ENCODE peak calls at places on chromosome 1, in eight cellular contexts. N is transverse colon, Y is GM23338, B is HCT116, F is prostate gland, S is H1, J is K562, Q is endothelial cell of umbilical vein. X is an unnamed sample.

GRCh38 chr1:219670426-219671149 is 57.7 kb upstream of the ZC3H11B start:
- DNase-seq in N (no peak), Y (no peak), B (no peak), F (no peak), S (no peak), J (no peak), Q (no peak), X (no peak)

GRCh38 chr1:172394167-172394751 is 26.2 kb upstream of the C1orf105 start:
- DNase-seq in N (peak), Y (peak), B (no peak), F (no peak), S (no peak), J (no peak), Q (no peak), X (peak)

GRCh38 chr1:164308101-164308500 is 250.9 kb upstream of the PBX1 start:
- DNase-seq in N (no peak), Y (no peak), B (no peak), F (no peak), S (no peak), J (no peak), Q (no peak), X (no peak)

GRCh38 chr1:38451541-38451993 is 405.0 kb upstream of the POU3F1 start:
- DNase-seq in N (no peak), Y (peak), B (no peak), F (no peak), S (no peak), J (no peak), Q (no peak), X (no peak)

GRCh38 chr1:232622981-232623380 is 7.0 kb downstream of the SIPA1L2 start:
- DNase-seq in N (peak), Y (peak), B (no peak), F (no peak), S (peak), J (no peak), Q (no peak), X (no peak)

GRCh38 chr1:32031578-32032286 is 18.1 kb downstream of the KHDRBS1 start:
- DNase-seq in N (no peak), Y (no peak), B (no peak), F (no peak), S (no peak), J (no peak), Q (peak), X (no peak)

GRCh38 chr1:39509360-39510009 is 18.0 kb downstream of the BMP8A start:
- DNase-seq in N (peak), Y (peak), B (no peak), F (no peak), S (no peak), J (no peak), Q (no peak), X (peak)

GRCh38 chr1:153375511-153375910 is at the start of gene S100A12:
- DNase-seq in N (no peak), Y (no peak), B (no peak), F (no peak), S (no peak), J (no peak), Q (no peak), X (peak)

GRCh38 chr1:226653311-226653921 is 85.7 kb downstream of the ITPKB start:
- DNase-seq in N (peak), Y (no peak), B (no peak), F (no peak), S (no peak), J (no peak), Q (no peak), X (no peak)

GRCh38 chr1:932776-933602 is 9.3 kb downstream of the SAMD11 start:
- DNase-seq in N (peak), Y (no peak), B (no peak), F (peak), S (no peak), J (no peak), Q (no peak), X (no peak)

GRCh38 chr1:163410073-163410522 is 88.3 kb downstream of the NUF2 start:
- DNase-seq in N (peak), Y (peak), B (peak), F (peak), S (peak), J (peak), Q (peak), X (no peak)

GRCh38 chr1:171252482-171252881 is 4.2 kb downstream of the FMO1 start:
- DNase-seq in N (peak), Y (peak), B (no peak), F (no peak), S (no peak), J (no peak), Q (no peak), X (no peak)

GRCh38 chr1:100794719-100795645 is 75.4 kb downstream of the VCAM1 start:
- DNase-seq in N (no peak), Y (no peak), B (no peak), F (no peak), S (no peak), J (no peak), Q (peak), X (no peak)

GRCh38 chr1:100868364-100868995 is 26.2 kb downstream of the EXTL2 start:
- DNase-seq in N (no peak), Y (peak), B (peak), F (no peak), S (no peak), J (no peak), Q (peak), X (no peak)

GRCh38 chr1:97680894-97681293 is 239.9 kb downstream of the DPYD start:
- DNase-seq in N (no peak), Y (peak), B (no peak), F (no peak), S (no peak), J (no peak), Q (peak), X (no peak)

GRCh38 chr1:40978886-40979240 is 633 bp upstream of the CTPS1 start:
- DNase-seq in N (no peak), Y (peak), B (no peak), F (no peak), S (no peak), J (no peak), Q (no peak), X (peak)

GRCh38 chr1:101506541-101507164 is 269.8 kb downstream of the S1PR1 start:
- DNase-seq in N (peak), Y (peak), B (peak), F (peak), S (no peak), J (peak), Q (peak), X (no peak)

GRCh38 chr1:156429308-156430060 is 60.5 kb downstream of the RHBG start:
- DNase-seq in N (no peak), Y (peak), B (no peak), F (no peak), S (no peak), J (no peak), Q (no peak), X (no peak)

GRCh38 chr1:29410476-29410875 is 174.2 kb downstream of the PTPRU start:
- DNase-seq in N (no peak), Y (no peak), B (no peak), F (no peak), S (no peak), J (no peak), Q (no peak), X (no peak)

GRCh38 chr1:9838946-9839345 is 15.2 kb upstream of the CLSTN1 start:
- DNase-seq in N (no peak), Y (no peak), B (no peak), F (no peak), S (no peak), J (no peak), Q (no peak), X (peak)

GRCh38 chr1:204925701-204926100 is 55.0 kb downstream of the NFASC start:
- DNase-seq in N (no peak), Y (no peak), B (no peak), F (no peak), S (no peak), J (no peak), Q (no peak), X (no peak)
- TF ChIP-seq CTCF in N (no peak), Y (no peak), B (no peak), F (no peak), S (no peak), J (no peak), Q (no peak), X (no peak)

GRCh38 chr1:179881642-179882252 is 338 bp upstream of the TOR1AIP1 start:
- DNase-seq in N (peak), Y (peak), B (peak), F (peak), S (peak), J (no peak), Q (peak), X (peak)
- TF ChIP-seq POLR2AphosphoS5 in N (no peak), Y (no peak), B (no peak), F (no peak), S (no peak), J (no peak), Q (no peak), X (no peak)

GRCh38 chr1:42479621-42480020 is 16.5 kb downstream of the CCDC30 start:
- DNase-seq in N (no peak), Y (peak), B (no peak), F (no peak), S (no peak), J (no peak), Q (no peak), X (no peak)
- TF ChIP-seq CTCF in N (no peak), Y (peak), B (peak), F (no peak), S (peak), J (peak), Q (no peak), X (no peak)

GRCh38 chr1:87331319-87332269 is 2.9 kb downstream of the LMO4 start:
- DNase-seq in N (peak), Y (peak), B (peak), F (peak), S (peak), J (peak), Q (peak), X (peak)
- TF ChIP-seq POLR2AphosphoS5 in N (peak), Y (peak), B (peak), F (peak), S (peak), J (no peak), Q (peak), X (peak)

DNA sequence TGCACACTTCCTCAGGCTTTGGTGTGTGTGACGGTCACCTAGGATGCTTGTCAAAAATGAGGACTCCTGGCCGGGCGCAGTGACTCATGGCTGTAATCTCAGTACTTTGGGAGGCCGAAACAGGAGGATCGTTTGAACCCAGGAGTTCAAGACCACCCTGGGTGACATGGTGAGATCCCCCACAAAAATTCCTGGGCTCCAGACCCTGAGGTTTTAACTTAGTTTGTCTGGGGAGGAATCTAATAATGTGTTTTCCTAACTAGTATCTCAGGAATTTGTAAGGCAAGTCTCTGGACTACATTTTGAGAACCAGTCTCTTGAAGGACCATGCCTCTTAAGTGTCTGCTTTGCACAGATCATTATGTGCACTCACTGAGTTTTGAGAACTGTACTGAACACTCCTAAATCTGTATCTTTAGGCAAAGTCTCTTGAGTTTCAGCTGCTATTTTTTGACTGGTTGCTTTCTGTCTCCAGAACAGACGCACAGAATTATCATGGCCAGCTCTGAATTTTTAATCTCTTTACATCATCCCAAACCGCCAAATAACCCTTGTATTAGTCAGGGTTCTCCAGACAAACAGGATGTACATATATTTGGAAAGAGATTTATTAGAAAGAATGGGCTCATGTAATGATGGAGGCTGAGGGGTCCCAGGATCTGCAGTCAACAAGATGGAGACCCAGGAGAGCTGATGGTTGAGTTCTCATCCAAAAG is 45.5 kb upstream of the VANGL1 start:
- DNase-seq in N (no peak), Y (no peak), B (no peak), F (no peak), S (no peak), J (no peak), Q (no peak), X (no peak)
- TF ChIP-seq CTCF in N (no peak), Y (no peak), B (no peak), F (no peak), S (no peak), J (peak), Q (no peak), X (no peak)

GRCh38 chr1:8200317-8201115 is 117.4 kb upstream of the SLC45A1 start:
- DNase-seq in N (no peak), Y (no peak), B (no peak), F (no peak), S (no peak), J (no peak), Q (no peak), X (peak)

GRCh38 chr1:8203551-8203950 is 114.4 kb upstream of the SLC45A1 start:
- DNase-seq in N (no peak), Y (no peak), B (no peak), F (no peak), S (no peak), J (no peak), Q (no peak), X (no peak)

GRCh38 chr1:8201331-8201861 is 116.5 kb upstream of the SLC45A1 start:
- DNase-seq in N (no peak), Y (no peak), B (no peak), F (no peak), S (no peak), J (no peak), Q (no peak), X (no peak)

GRCh38 chr1:8203056-8203455 is 114.9 kb upstream of the SLC45A1 start:
- DNase-seq in N (no peak), Y (no peak), B (no peak), F (no peak), S (no peak), J (no peak), Q (no peak), X (no peak)

GRCh38 chr1:8202182-8202905 is 115.6 kb upstream of the SLC45A1 start:
- DNase-seq in N (peak), Y (peak), B (peak), F (peak), S (no peak), J (peak), Q (peak), X (peak)
- TF ChIP-seq POLR2AphosphoS5 in N (peak), Y (no peak), B (peak), F (peak), S (no peak), J (no peak), Q (no peak), X (peak)

GRCh38 chr1:65479805-65480204 is 59.3 kb downstream of the LEPR start:
- DNase-seq in N (no peak), Y (no peak), B (no peak), F (no peak), S (no peak), J (no peak), Q (no peak), X (no peak)
- TF ChIP-seq CTCF in N (no peak), Y (no peak), B (no peak), F (no peak), S (no peak), J (no peak), Q (no peak), X (no peak)

X was measured in sigmoid colon.